ENCODE peak calls at places on chromosomes 7 and 10, in eight cellular contexts. R is tibial nerve, I is fibroblast of lung, D is neural progenitor cell, K is A673, U is ascending aorta, B is HL-60, Z is heart right ventricle. P is an unnamed sample.

GRCh38 chr7:36943591-36944430 is 219.5 kb upstream of the AOAH start:
- DNase-seq in R (no peak), I (peak), D (no peak), K (no peak), U (no peak), B (no peak), Z (no peak), P (no peak)

GRCh38 chr10:17273403-17273802 is 45.4 kb downstream of the VIM start:
- DNase-seq in R (no peak), I (peak), D (no peak), K (no peak), U (no peak), B (no peak), Z (no peak), P (no peak)

GRCh38 chr10:71974489-71975011 is 10.4 kb downstream of the CHST3 start:
- DNase-seq in R (no peak), I (peak), D (no peak), K (no peak), U (peak), B (no peak), Z (no peak), P (no peak)

GRCh38 chr10:52818019-52818418 is 45.4 kb upstream of the MBL2 start:
- DNase-seq in R (no peak), I (peak), D (peak), K (peak), U (no peak), B (peak), Z (no peak), P (no peak)

GRCh38 chr10:109866168-109866994 is 56.9 kb downstream of the XPNPEP1 start:
- DNase-seq in R (no peak), I (no peak), D (peak), K (peak), U (peak), B (no peak), Z (peak), P (no peak)

GRCh38 chr10:84665883-84666463 is 337.6 kb downstream of the CCSER2 start:
- DNase-seq in R (no peak), I (no peak), D (peak), K (peak), U (no peak), B (no peak), Z (no peak), P (no peak)

GRCh38 chr10:72019085-72019876 is 55.1 kb downstream of the CHST3 start:
- DNase-seq in R (no peak), I (no peak), D (no peak), K (no peak), U (no peak), B (no peak), Z (no peak), P (no peak)

GRCh38 chr10:132611026-132611910 is 73.7 kb downstream of the INPP5A start:
- DNase-seq in R (no peak), I (no peak), D (no peak), K (no peak), U (peak), B (no peak), Z (no peak), P (no peak)

GRCh38 chr7:29167721-29168120 is 21.4 kb upstream of the CPVL start:
- DNase-seq in R (no peak), I (no peak), D (no peak), K (no peak), U (no peak), B (no peak), Z (no peak), P (no peak)

GRCh38 chr10:49313501-49314070 is 14.6 kb downstream of the C10orf71 start:
- DNase-seq in R (no peak), I (no peak), D (no peak), K (no peak), U (no peak), B (no peak), Z (no peak), P (no peak)

GRCh38 chr7:106883627-106884026 is 18.5 kb downstream of the PIK3CG start:
- DNase-seq in R (no peak), I (no peak), D (no peak), K (no peak), U (no peak), B (no peak), Z (no peak), P (no peak)

GRCh38 chr7:50812847-50813475 is 30.3 kb upstream of the GRB10 start:
- DNase-seq in R (peak), I (peak), D (no peak), K (no peak), U (peak), B (no peak), Z (peak), P (no peak)

GRCh38 chr7:111647881-111648280 is 85.6 kb upstream of the IMMP2L start:
- DNase-seq in R (no peak), I (no peak), D (no peak), K (peak), U (no peak), B (no peak), Z (no peak), P (no peak)

GRCh38 chr10:124032982-124033886 is 60.2 kb downstream of the CHST15 start:
- DNase-seq in R (no peak), I (peak), D (no peak), K (no peak), U (no peak), B (no peak), Z (no peak), P (peak)

GRCh38 chr7:94431203-94431602 is 36.5 kb downstream of the COL1A2 start:
- DNase-seq in R (no peak), I (no peak), D (no peak), K (no peak), U (no peak), B (no peak), Z (no peak), P (no peak)

GRCh38 chr7:55439627-55440026 is 74.5 kb downstream of the LANCL2 start:
- DNase-seq in R (no peak), I (peak), D (no peak), K (no peak), U (no peak), B (no peak), Z (no peak), P (no peak)

GRCh38 chr7:44819292-44819691 is 22.8 kb downstream of the PPIA start:
- DNase-seq in R (no peak), I (no peak), D (no peak), K (no peak), U (no peak), B (no peak), Z (no peak), P (no peak)

GRCh38 chr10:128604025-128604424 is 477.8 kb upstream of the MKI67 start:
- DNase-seq in R (no peak), I (no peak), D (no peak), K (no peak), U (no peak), B (no peak), Z (no peak), P (no peak)

GRCh38 chr7:26182283-26182682 is 18.3 kb downstream of the HNRNPA2B1 start:
- DNase-seq in R (no peak), I (no peak), D (no peak), K (no peak), U (no peak), B (peak), Z (no peak), P (no peak)

GRCh38 chr7:83410989-83411591 is 237.8 kb downstream of the SEMA3E start:
- DNase-seq in R (no peak), I (peak), D (peak), K (peak), U (no peak), B (no peak), Z (no peak), P (peak)

GRCh38 chr10:63977329-63977923 is 456.2 kb downstream of the REEP3 start:
- DNase-seq in R (no peak), I (no peak), D (peak), K (peak), U (no peak), B (peak), Z (no peak), P (no peak)

GRCh38 chr10:88233870-88234269 is 349.2 kb downstream of the RNLS start:
- DNase-seq in R (no peak), I (no peak), D (peak), K (no peak), U (no peak), B (no peak), Z (peak), P (no peak)

GRCh38 chr7:101121996-101122932 is 4.6 kb upstream of the SERPINE1 start:
- DNase-seq in R (peak), I (peak), D (peak), K (peak), U (peak), B (no peak), Z (peak), P (peak)
- H3K27ac ChIP-seq in R (peak), I (peak), D (no peak), K (peak), U (peak), B (no peak), Z (peak), P (peak)

GRCh38 chr7:12649348-12649747 is 38.1 kb upstream of the ARL4A start:
- DNase-seq in R (no peak), I (no peak), D (no peak), K (no peak), U (no peak), B (no peak), Z (no peak), P (no peak)

GRCh38 chr7:12653127-12653917 is 34.1 kb upstream of the ARL4A start:
- DNase-seq in R (no peak), I (peak), D (no peak), K (no peak), U (no peak), B (no peak), Z (no peak), P (no peak)

GRCh38 chr7:12650080-12650479 is 37.4 kb upstream of the ARL4A start:
- DNase-seq in R (no peak), I (no peak), D (no peak), K (no peak), U (no peak), B (no peak), Z (no peak), P (no peak)

DNA sequence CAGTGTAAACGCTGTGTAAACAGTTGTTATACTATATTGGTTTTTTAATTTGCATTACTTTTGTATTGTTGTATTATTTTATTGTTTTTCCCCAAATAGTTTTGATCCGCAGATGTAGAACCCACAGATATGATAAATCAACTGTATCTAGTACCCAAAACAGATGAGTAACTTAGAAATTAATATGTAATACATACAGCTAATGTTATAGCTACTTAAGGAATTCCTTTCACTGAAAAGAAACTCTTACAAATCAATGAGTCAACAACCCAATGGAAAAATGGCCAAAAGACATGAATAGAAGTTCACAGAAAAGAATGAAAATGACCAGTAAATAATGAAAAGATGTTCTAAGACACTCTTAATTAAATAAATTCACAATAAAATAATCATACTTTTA is 32.3 kb upstream of the ARL4A start:
- DNase-seq in R (no peak), I (peak), D (no peak), K (no peak), U (no peak), B (no peak), Z (no peak), P (no peak)
- TF ChIP-seq CTCF in R (no peak), I (no peak), D (no peak), K (no peak), U (no peak), B (no peak), Z (no peak), P (no peak)

DNA sequence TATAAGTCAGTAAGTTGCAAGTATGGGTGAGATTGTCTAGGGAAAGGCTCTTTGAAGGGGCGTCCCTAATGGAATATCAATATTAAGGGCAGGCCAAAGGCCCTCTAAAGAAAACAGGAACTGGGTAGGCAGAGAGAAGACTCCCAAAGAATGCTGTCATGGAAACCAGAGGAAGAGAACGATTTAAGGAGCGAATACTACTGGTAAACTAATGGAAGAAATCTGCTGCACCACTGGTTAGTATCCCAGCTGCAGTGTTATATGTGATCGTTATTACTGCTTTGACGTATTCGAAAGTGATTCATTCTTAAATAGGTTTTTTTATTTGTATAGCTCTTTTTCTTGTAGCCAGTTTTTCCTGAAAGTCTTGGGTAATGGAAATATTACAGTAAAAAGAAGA is 1.3 kb downstream of the CASP2 start:
- DNase-seq in R (no peak), I (peak), D (no peak), K (no peak), U (no peak), B (no peak), Z (no peak), P (no peak)
- H3K27ac ChIP-seq in R (peak), I (peak), D (no peak), K (peak), U (peak), B (peak), Z (peak), P (no peak)

DNA sequence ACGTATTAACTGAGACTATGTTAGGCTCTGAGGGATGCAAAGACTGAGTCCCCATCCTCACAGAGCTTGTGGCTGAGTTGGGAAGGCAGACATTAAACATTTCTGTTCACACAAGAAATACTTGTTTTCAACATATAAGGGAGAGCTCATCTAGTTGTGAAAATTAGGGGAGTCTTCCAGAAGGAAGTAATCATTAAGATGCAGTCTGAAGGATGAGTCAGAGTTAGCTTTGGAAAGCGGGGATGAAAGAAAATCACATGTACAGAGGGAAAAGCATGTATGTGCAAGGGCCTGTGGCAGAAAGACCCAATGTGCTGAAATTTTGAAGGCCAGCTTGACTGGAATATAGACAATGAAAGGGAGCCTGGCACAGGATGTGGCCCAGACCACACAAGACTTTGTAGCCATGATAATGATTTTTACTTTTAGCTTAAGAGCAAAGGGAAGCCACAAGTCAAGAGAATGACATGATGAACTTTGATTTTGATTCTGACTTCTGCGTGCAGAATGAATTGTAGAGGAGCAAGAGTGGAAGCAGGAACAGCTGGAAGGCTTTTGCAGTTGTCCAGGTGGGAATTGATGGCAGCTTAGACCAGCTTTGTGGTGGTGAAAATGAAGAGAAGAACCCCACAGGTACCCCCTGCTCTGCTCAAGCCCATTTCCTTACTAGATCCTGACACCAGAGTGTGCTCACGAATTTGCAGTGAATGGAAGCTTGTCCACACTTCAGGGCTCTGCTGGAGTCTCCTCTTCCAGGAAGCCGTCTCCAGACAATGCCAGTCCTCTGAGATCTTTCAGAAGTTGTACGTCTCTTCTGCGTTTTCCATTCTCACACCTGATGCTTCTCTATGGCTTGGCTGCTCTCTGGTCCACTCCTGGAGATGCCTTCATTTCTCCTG is 115.6 kb downstream of the ATXN7L1 start:
- DNase-seq in R (no peak), I (no peak), D (no peak), K (no peak), U (no peak), B (no peak), Z (no peak), P (no peak)
- TF ChIP-seq CTCF in R (no peak), I (no peak), D (no peak), K (peak), U (no peak), B (no peak), Z (no peak), P (no peak)

GRCh38 chr7:24039991-24040390 is 244.0 kb upstream of the NPY start:
- DNase-seq in R (no peak), I (no peak), D (no peak), K (no peak), U (no peak), B (no peak), Z (no peak), P (no peak)

GRCh38 chr7:24038993-24039392 is 245.0 kb upstream of the NPY start:
- DNase-seq in R (no peak), I (no peak), D (no peak), K (no peak), U (no peak), B (no peak), Z (no peak), P (no peak)

DNA sequence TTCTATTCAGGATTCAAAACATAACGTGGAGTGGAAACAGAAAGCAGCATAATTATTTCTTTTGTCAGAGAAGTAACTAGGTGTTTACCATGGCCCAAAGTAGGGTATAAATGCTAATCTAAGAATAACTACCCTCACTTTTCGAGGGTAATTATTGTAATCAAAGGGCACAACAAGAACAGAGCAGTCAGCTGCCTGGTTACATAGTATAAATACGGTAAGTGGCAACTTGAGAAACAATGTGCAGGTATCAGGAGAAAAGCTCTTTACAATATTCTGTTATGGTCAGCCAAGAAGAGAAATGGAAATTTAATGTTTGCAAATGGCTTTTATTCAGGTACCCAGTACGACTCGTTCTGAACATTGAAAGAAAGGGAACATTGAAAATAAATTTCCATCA is 242.0 kb upstream of the NPY start:
- DNase-seq in R (no peak), I (no peak), D (no peak), K (no peak), U (no peak), B (no peak), Z (no peak), P (no peak)
- H3K27ac ChIP-seq in R (no peak), I (no peak), D (no peak), K (no peak), U (no peak), B (no peak), Z (no peak), P (no peak)